ENCODE peak calls at places on chromosomes 3 and 15, in six cellular contexts. One of them, this sample, is unnamed.

GRCh38 chr3:108461641-108462040 is 48.8 kb downstream of the MYH15 start:
- DNase-seq in breast epithelium: no peak
- DNase-seq in adipocyte: no peak
- DNase-seq in OCI-M1: peak; percentile 91
- DNase-seq in AG20443: peak; percentile 40
- DNase-seq in T-cell: no peak
- DNase-seq in this sample: no peak

GRCh38 chr3:12004741-12005513 is 739 bp downstream of the SYN2 start:
- DNase-seq in AG20443: peak; percentile 14
- DNase-seq in OCI-M1: no peak
- DNase-seq in breast epithelium: no peak
- DNase-seq in T-cell: no peak
- DNase-seq in adipocyte: no peak
- DNase-seq in this sample: no peak

GRCh38 chr15:27061739-27062138 is 90.8 kb downstream of the GABRG3 start:
- DNase-seq in T-cell: no peak
- DNase-seq in AG20443: no peak
- DNase-seq in OCI-M1: no peak
- DNase-seq in adipocyte: no peak
- DNase-seq in breast epithelium: no peak
- DNase-seq in this sample: no peak

GRCh38 chr3:24342275-24342674 is 152.4 kb downstream of the THRB start:
- DNase-seq in AG20443: no peak
- DNase-seq in OCI-M1: peak; percentile 72
- DNase-seq in adipocyte: no peak
- DNase-seq in breast epithelium: no peak
- DNase-seq in T-cell: no peak
- DNase-seq in this sample: no peak

GRCh38 chr15:41561104-41561776 is 2.2 kb downstream of the TYRO3 start:
- DNase-seq in T-cell: no peak
- DNase-seq in AG20443: no peak
- DNase-seq in breast epithelium: no peak
- DNase-seq in OCI-M1: no peak
- DNase-seq in adipocyte: no peak
- DNase-seq in this sample: no peak

GRCh38 chr3:3699816-3700633 is 99.2 kb upstream of the LRRN1 start:
- DNase-seq in AG20443: no peak
- DNase-seq in adipocyte: no peak
- DNase-seq in T-cell: no peak
- DNase-seq in breast epithelium: no peak
- DNase-seq in OCI-M1: no peak
- DNase-seq in this sample: no peak

GRCh38 chr3:138220788-138221187 is 33.7 kb downstream of the ARMC8 start:
- DNase-seq in breast epithelium: no peak
- DNase-seq in OCI-M1: no peak
- DNase-seq in adipocyte: no peak
- DNase-seq in AG20443: no peak
- DNase-seq in T-cell: no peak
- DNase-seq in this sample: no peak

GRCh38 chr3:55406666-55407425 is 80.3 kb downstream of the WNT5A start:
- DNase-seq in OCI-M1: no peak
- DNase-seq in T-cell: no peak
- DNase-seq in breast epithelium: no peak
- DNase-seq in adipocyte: no peak
- DNase-seq in AG20443: no peak
- DNase-seq in this sample: no peak

GRCh38 chr3:123753321-123753720 is 130.8 kb downstream of the MYLK start:
- DNase-seq in breast epithelium: no peak
- DNase-seq in adipocyte: peak; percentile 22
- DNase-seq in T-cell: no peak
- DNase-seq in AG20443: no peak
- DNase-seq in OCI-M1: no peak
- DNase-seq in this sample: no peak

This sample was measured in KBM-7.